ENCODE peak calls at places on chromosomes 1 and 21, in eight cellular contexts. B is A549, Y is esophagus muscularis mucosa, T is ovary, L is K562, F is NB4, X is breast epithelium, P is GM12891. R is an unnamed sample.

GRCh38 chr1:28887418-28887834 is 26.9 kb upstream of the EPB41 start:
- DNase-seq in B (no peak), Y (no peak), T (peak; percentile 63), L (peak; percentile 70), F (peak; percentile 67), X (no peak), P (peak; percentile 45), R (no peak)

GRCh38 chr21:17775431-17776126 is 43.6 kb downstream of the C21orf91 start:
- DNase-seq in B (no peak), Y (no peak), T (no peak), L (no peak), F (no peak), X (no peak), P (no peak), R (no peak)

GRCh38 chr1:68819190-68819829 is 322.4 kb upstream of the DEPDC1 start:
- DNase-seq in B (peak; percentile 9), Y (no peak), T (no peak), L (no peak), F (peak; percentile 11), X (no peak), P (peak; percentile 10), R (no peak)

GRCh38 chr1:7609311-7609994 is 161.6 kb upstream of the VAMP3 start:
- DNase-seq in B (no peak), Y (no peak), T (peak; percentile 13), L (no peak), F (no peak), X (no peak), P (no peak), R (no peak)

GRCh38 chr1:152739841-152740240 is 18.0 kb upstream of the KPRP start:
- DNase-seq in B (no peak), Y (no peak), T (no peak), L (no peak), F (no peak), X (no peak), P (no peak), R (no peak)

GRCh38 chr1:34143984-34144383 is 21.0 kb downstream of the CSMD2 start:
- DNase-seq in B (no peak), Y (no peak), T (no peak), L (no peak), F (no peak), X (no peak), P (no peak), R (no peak)

GRCh38 chr1:5651964-5652751 is 340.1 kb downstream of the NPHP4 start:
- DNase-seq in B (no peak), Y (no peak), T (no peak), L (no peak), F (no peak), X (peak; percentile 46), P (no peak), R (no peak)

GRCh38 chr1:98157524-98158293 is 236.9 kb upstream of the DPYD start:
- DNase-seq in B (no peak), Y (no peak), T (no peak), L (no peak), F (no peak), X (no peak), P (no peak), R (no peak)

GRCh38 chr1:211735208-211736170 is 60.1 kb upstream of the NEK2 start:
- DNase-seq in B (peak; percentile 95), Y (no peak), T (peak; percentile 60), L (peak; percentile 64), F (peak; percentile 45), X (peak; percentile 83), P (no peak), R (no peak)

GRCh38 chr1:54301494-54301893 is 101.5 kb downstream of the MRPL37 start:
- DNase-seq in B (no peak), Y (no peak), T (no peak), L (no peak), F (no peak), X (no peak), P (no peak), R (no peak)

GRCh38 chr1:205217418-205217817 is 5.9 kb upstream of the DSTYK start:
- DNase-seq in B (no peak), Y (no peak), T (no peak), L (no peak), F (no peak), X (no peak), P (no peak), R (no peak)

GRCh38 chr1:156387899-156388813 is 19.1 kb downstream of the RHBG start:
- DNase-seq in B (no peak), Y (no peak), T (peak; percentile 51), L (no peak), F (no peak), X (no peak), P (no peak), R (no peak)

GRCh38 chr1:179921981-179922380 is 32.6 kb upstream of the CEP350 start:
- DNase-seq in B (no peak), Y (no peak), T (no peak), L (no peak), F (no peak), X (no peak), P (no peak), R (no peak)

DNA sequence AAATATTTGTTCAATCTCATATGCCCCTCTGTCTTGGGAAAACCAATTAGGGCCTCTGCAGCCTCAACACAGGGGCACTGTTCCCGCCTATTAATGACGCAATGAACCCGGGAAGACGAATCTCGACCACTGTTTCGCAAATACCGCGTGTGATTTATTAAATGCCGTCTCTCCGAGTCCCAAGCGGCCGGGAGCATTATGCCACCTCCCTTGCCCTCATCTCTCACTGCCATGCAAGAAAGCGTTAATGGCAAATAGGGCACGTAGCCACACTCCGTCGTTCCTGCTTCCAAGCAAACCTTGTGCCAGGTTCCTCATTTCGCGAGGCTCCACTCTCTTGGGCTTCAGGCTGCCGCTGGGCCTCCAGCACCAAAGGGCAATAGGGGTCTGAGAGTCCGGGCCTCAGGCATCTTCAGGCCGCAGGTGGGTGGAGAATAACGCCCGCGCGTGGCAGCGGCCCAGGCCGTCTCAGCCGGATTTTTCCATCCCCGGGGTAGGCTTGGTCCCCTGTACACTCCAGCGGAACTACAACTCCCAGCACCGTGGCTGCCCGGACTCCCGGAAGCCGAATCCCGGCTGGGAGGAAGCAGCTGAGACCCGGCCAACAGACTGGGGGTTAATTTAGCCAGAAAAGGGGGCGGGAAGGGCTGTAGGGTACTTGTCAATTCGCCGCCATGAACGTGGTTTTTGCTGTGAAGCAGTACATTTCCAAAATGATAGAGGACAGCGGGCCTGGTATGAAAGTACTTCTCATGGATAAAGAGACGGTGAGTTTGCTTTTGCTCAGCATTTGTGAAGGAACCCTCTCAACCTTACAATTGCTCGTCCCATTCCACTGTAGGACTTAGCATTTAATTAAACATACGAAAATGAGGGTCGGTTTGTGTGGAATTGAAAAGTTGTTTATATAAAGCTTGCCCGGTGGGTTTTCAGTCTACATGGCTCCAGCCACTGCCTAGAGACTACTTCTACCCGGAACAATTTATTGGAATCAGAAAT is at the start of gene VPS45:
- DNase-seq in B (peak; percentile 93), Y (peak; percentile 96), T (peak; percentile 91), L (peak; percentile 87), F (peak; percentile 92), X (peak; percentile 87), P (peak; percentile 69), R (peak; percentile 82)
- TF ChIP-seq POLR2A in B (peak; percentile 39), Y (no peak), T (peak; percentile 20), L (peak; percentile 83), F (peak; percentile 59), X (no peak), P (peak; percentile 62), R (peak; percentile 64)

GRCh38 chr1:234755449-234755863 is 145.5 kb upstream of the IRF2BP2 start:
- DNase-seq in B (no peak), Y (peak; percentile 97), T (peak; percentile 82), L (no peak), F (peak; percentile 92), X (peak; percentile 62), P (no peak), R (peak; percentile 89)
- TF ChIP-seq POLR2A in B (no peak), Y (no peak), T (no peak), L (no peak), F (no peak), X (no peak), P (no peak), R (peak; percentile 58)

GRCh38 chr1:61447339-61448016 is 277.5 kb downstream of the TM2D1 start:
- DNase-seq in B (no peak), Y (peak; percentile 90), T (no peak), L (no peak), F (no peak), X (no peak), P (no peak), R (no peak)

GRCh38 chr1:61449410-61449809 is 275.5 kb downstream of the TM2D1 start:
- DNase-seq in B (no peak), Y (no peak), T (no peak), L (no peak), F (no peak), X (no peak), P (no peak), R (no peak)

GRCh38 chr1:61446531-61446991 is 278.4 kb downstream of the TM2D1 start:
- DNase-seq in B (no peak), Y (peak; percentile 37), T (no peak), L (peak; percentile 55), F (no peak), X (no peak), P (no peak), R (no peak)

GRCh38 chr1:61448934-61449368 is 276.0 kb downstream of the TM2D1 start:
- DNase-seq in B (no peak), Y (no peak), T (peak; percentile 73), L (no peak), F (peak; percentile 60), X (no peak), P (no peak), R (no peak)

DNA sequence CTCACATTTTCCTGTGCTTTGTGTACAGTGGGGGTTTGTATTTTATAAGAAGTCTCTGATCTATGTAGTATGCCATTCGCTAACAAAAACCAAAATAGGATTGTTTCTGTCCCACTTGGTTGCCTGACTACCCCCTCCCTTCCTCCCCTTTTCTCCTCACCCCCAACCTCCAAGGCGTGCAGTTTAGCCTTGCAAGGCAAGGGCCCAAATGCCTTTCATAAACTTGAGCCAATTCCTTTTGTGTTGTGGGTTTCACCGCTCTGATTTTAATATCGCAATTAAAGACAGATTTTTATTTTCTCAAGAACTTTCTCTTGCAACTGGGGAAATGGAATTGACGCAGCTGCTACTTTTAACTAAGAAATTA is 276.9 kb downstream of the TM2D1 start:
- DNase-seq in B (no peak), Y (no peak), T (no peak), L (no peak), F (no peak), X (no peak), P (no peak), R (no peak)
- TF ChIP-seq POLR2A in B (no peak), Y (no peak), T (no peak), L (no peak), F (no peak), X (no peak), P (no peak), R (no peak)

GRCh38 chr1:52033190-52034049 is at the start of gene KTI12:
- DNase-seq in B (peak; percentile 87), Y (peak; percentile 95), T (peak; percentile 92), L (peak; percentile 86), F (peak; percentile 92), X (peak; percentile 82), P (peak; percentile 74), R (peak; percentile 93)
- TF ChIP-seq POLR2A in B (peak; percentile 71), Y (no peak), T (peak; percentile 69), L (peak; percentile 96), F (peak; percentile 88), X (peak; percentile 38), P (peak; percentile 92), R (peak; percentile 92)

GRCh38 chr21:43937898-43938309 is 72.9 kb downstream of the AGPAT3 start:
- DNase-seq in B (no peak), Y (no peak), T (no peak), L (no peak), F (peak; percentile 28), X (no peak), P (peak; percentile 63), R (no peak)
- TF ChIP-seq POLR2A in B (no peak), Y (no peak), T (no peak), L (no peak), F (no peak), X (no peak), P (peak; percentile 83), R (no peak)

R was measured in erythroblast.